ENCODE peak calls at places on chromosomes 1 and 21, in five cellular contexts. L is coronary artery, N is spleen, S is tibial nerve, E is thoracic aorta. J is an unnamed sample.

GRCh38 chr1:9267827-9268581 is 24.7 kb upstream of the SPSB1 start:
- DNase-seq in N (peak; percentile 34), S (no peak), L (no peak), E (no peak), J (no peak)

GRCh38 chr1:192343304-192343703 is 26.5 kb downstream of the RGS21 start:
- DNase-seq in L (no peak), N (no peak), S (no peak), E (no peak), J (no peak)

GRCh38 chr1:201750934-201751333 is 78.0 kb upstream of the IPO9 start:
- DNase-seq in L (no peak), N (no peak), E (no peak), S (no peak), J (no peak)

GRCh38 chr21:40373760-40374159 is 473.2 kb downstream of the DSCAM start:
- DNase-seq in L (no peak), N (no peak), S (no peak), E (no peak), J (no peak)

GRCh38 chr1:153742411-153743142 is 14.7 kb downstream of the INTS3 start:
- DNase-seq in S (no peak), N (peak; percentile 64), L (no peak), E (no peak), J (no peak)

GRCh38 chr1:23801338-23801748 is 789 bp upstream of the GALE start:
- DNase-seq in E (no peak), L (no peak), N (peak; percentile 84), S (no peak), J (no peak)

GRCh38 chr1:2783435-2784397 is 17.8 kb downstream of the TTC34 start:
- DNase-seq in S (no peak), N (peak; percentile 60), L (peak; percentile 46), E (no peak), J (no peak)

GRCh38 chr1:204221271-204221670 is 7.5 kb upstream of the GOLT1A start:
- DNase-seq in E (no peak), S (no peak), N (no peak), L (no peak), J (no peak)

GRCh38 chr1:89630046-89630445 is 2.9 kb upstream of the LRRC8C start:
- DNase-seq in E (no peak), L (no peak), S (no peak), N (no peak), J (no peak)

GRCh38 chr21:29299046-29299905 is 554 bp downstream of the BACH1 start:
- DNase-seq in E (peak; percentile 29), N (peak; percentile 93), L (peak; percentile 82), S (peak; percentile 35), J (peak; percentile 71)

GRCh38 chr1:213723187-213723586 is 264.6 kb upstream of the PROX1 start:
- DNase-seq in E (no peak), L (no peak), N (no peak), S (no peak), J (no peak)

GRCh38 chr1:24566266-24566867 is 10.5 kb downstream of the NCMAP start:
- DNase-seq in L (no peak), E (no peak), S (no peak), N (peak; percentile 12), J (no peak)

GRCh38 chr1:2234762-2235113 is 6.6 kb downstream of the SKI start:
- DNase-seq in E (no peak), N (peak; percentile 89), L (peak; percentile 81), S (no peak), J (no peak)

GRCh38 chr1:90502696-90503095 is 214.4 kb downstream of the BARHL2 start:
- DNase-seq in S (no peak), N (no peak), L (no peak), E (no peak), J (no peak)

GRCh38 chr1:102628008-102628736 is 480.1 kb downstream of the COL11A1 start:
- DNase-seq in S (no peak), L (no peak), E (no peak), N (no peak), J (no peak)
- H3K4me3 ChIP-seq in S (no peak overlapping the region), L (no peak overlapping the region), E (no peak overlapping the region), N (no peak overlapping the region), J (peak overlapping the region; percentile 52)

DNA sequence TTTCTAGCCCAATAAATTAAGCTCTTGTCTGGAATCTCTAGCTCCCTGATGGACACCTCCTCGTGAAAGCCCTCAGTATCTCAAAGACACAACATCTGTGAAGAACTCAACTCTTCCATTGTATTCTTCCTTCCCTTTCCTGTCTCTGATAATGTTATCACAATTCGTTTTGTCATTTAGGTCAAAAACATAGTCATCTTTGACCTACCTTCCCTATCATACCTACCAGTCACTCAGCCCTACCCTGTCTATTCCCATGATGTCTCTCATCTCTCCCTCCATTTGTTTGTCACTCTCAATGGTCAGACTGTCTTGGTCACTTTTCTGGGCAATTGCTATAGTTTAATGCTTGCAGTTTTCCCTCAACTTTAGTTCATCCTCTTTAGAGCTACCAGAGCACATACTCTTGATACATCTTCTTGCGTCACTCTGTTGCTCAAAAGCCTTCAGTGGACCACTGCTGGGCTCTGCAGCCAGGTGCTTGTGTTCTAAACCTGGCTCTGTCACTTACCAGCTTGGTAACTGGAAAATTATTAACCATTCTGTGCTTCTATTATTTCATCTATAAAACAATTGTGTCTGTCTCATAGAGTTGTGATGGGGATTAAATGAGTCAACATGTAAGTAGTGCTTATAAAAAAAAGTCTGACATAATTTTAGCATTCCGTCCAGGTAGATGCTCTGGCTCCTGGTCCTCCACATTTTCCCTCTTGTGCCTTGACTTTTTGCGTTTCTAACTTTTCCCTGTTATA is 39.6 kb downstream of the DDR2 start:
- DNase-seq in S (no peak), L (no peak), E (no peak), N (no peak), J (no peak)
- H3K27ac ChIP-seq in S (no peak overlapping the region), L (peak overlapping the region; percentile 77), E (peak overlapping the region; percentile 22), N (no peak overlapping the region), J (no peak overlapping the region)

GRCh38 chr1:165764277-165764676 is 4.4 kb downstream of the TMCO1 start:
- DNase-seq in L (no peak), E (no peak), N (no peak), S (no peak), J (no peak)

GRCh38 chr1:165772739-165773138 is 4.1 kb upstream of the TMCO1 start:
- DNase-seq in S (no peak), E (no peak), L (no peak), N (no peak), J (no peak)

GRCh38 chr1:165763442-165763841 is 5.2 kb downstream of the TMCO1 start:
- DNase-seq in E (no peak), L (no peak), N (no peak), S (no peak), J (no peak)

GRCh38 chr1:165773324-165773965 is 4.8 kb upstream of the TMCO1 start:
- DNase-seq in N (no peak), E (no peak), L (no peak), S (no peak), J (no peak)

GRCh38 chr1:165768513-165769394 is at the start of gene TMCO1:
- DNase-seq in E (peak; percentile 95), N (peak; percentile 99), L (peak; percentile 96), S (peak; percentile 96), J (peak; percentile 98)
- TF ChIP-seq CTCF in E (peak; percentile 17), N (peak; percentile 31), L (no peak), S (no peak), J (peak; percentile 54)

DNA sequence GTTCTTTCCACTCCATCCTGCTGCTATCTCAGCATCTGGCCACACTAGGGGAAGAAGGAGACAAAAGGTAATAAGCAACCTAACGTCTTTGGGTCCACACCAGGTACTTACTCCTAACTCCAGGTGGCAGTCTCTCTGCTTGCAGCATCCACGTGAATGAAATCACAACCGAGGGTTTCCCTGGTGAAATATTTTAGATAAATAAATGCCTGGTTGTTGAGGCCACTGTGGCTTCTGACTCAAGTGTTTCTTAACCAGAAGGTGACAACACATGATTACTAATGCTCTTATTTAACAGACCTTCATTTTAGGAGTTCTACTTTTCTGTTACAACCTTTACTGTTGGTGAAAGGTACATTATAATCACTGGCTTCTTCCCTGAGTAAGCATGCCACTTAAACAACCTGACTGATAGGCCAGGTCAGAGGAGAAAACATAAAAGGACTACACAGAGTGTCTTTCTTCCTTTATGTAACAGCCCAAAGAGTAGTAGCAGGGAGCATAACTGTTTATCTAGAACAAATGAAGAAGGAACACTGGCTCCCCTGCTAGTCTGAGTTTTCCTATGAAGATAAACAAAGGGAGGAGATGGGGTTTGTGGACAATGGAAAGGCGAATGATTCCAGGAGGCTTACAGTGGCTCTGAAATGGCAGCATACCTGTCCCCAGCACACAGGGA is 59.9 kb downstream of the SYT6 start:
- DNase-seq in L (no peak), N (no peak), S (no peak), E (no peak), J (no peak)
- H3K4me3 ChIP-seq in L (no peak overlapping the region), N (no peak overlapping the region), S (no peak overlapping the region), E (no peak overlapping the region), J (no peak overlapping the region)

GRCh38 chr1:27372808-27373690 is 1.6 kb downstream of the FCN3 start:
- DNase-seq in N (no peak), S (no peak), E (no peak), L (no peak), J (no peak)

GRCh38 chr1:27368872-27369703 is 2.3 kb upstream of the MAP3K6 start:
- DNase-seq in N (no peak), S (no peak), E (no peak), L (no peak), J (no peak)

GRCh38 chr1:27374687-27375086 is at the start of gene FCN3:
- DNase-seq in N (no peak), S (no peak), E (no peak), L (no peak), J (no peak)

GRCh38 chr1:27367160-27367650 is 444 bp upstream of the MAP3K6 start:
- DNase-seq in L (no peak), N (no peak), E (no peak), S (no peak), J (no peak)

GRCh38 chr1:27372022-27372807 is 2.4 kb downstream of the FCN3 start:
- DNase-seq in L (no peak), E (no peak), N (no peak), S (no peak), J (no peak)
- H3K27ac ChIP-seq in L (no peak overlapping the region), E (no peak overlapping the region), N (no peak overlapping the region), S (no peak overlapping the region), J (no peak overlapping the region)